ENCODE peak calls at places on chromosomes 16 and 17, in five cellular contexts. N is activated T-cell treated with anti-CD3 and anti-CD28 coated beads, Interleukin-2, amount 50 U/mL, for 4 hours; B is AG08395; X is lung; Q is M059J. M is an unnamed sample.
A peak's percentile ranks its signal among the peaks of the same experiment; 100 is the strongest.

GRCh38 chr17:64125937-64126336 is 4.0 kb downstream of the ERN1 start:
- DNase-seq in N (no peak), B (no peak), X (no peak), Q (no peak), M (no peak)

GRCh38 chr17:65158081-65158480 is 20.9 kb downstream of the RGS9 start:
- DNase-seq in N (no peak), B (no peak), X (no peak), Q (no peak), M (no peak)

GRCh38 chr16:1613240-1613639 is 1.1 kb downstream of the CRAMP1 start:
- DNase-seq in N (no peak), B (no peak), X (no peak), Q (peak; percentile 13), M (peak; percentile 6)

GRCh38 chr17:38606646-38607611 is 1.2 kb upstream of the SRCIN1 start:
- DNase-seq in N (no peak), B (no peak), X (no peak), Q (no peak), M (peak; percentile 48)

GRCh38 chr17:63039342-63039741 is 73.3 kb downstream of the TANC2 start:
- DNase-seq in N (no peak), B (no peak), X (no peak), Q (peak; percentile 13), M (peak; percentile 33)

GRCh38 chr16:14399397-14400284 is 230.4 kb downstream of the PARN start:
- DNase-seq in N (no peak), B (peak; percentile 54), X (no peak), Q (peak; percentile 86), M (peak; percentile 67)

GRCh38 chr16:27470567-27471431 is 68.8 kb downstream of the IL21R start:
- DNase-seq in N (no peak), B (peak; percentile 98), X (no peak), Q (peak; percentile 68), M (no peak)

GRCh38 chr17:32933881-32934280 is 5.9 kb downstream of the TMEM98 start:
- DNase-seq in N (no peak), B (no peak), X (no peak), Q (no peak), M (peak; percentile 58)